ENCODE peak calls at places on chromosomes 13 and 19, in seven cellular contexts. K is substantia nigra; V is RWPE1; T is SK-N-SH; P is ovary; O is tibial artery; Q is effector memory CD4-positive, alpha-beta T cell. X is an unnamed sample.

GRCh38 chr19:35458821-35459391 is 10.8 kb downstream of the FFAR2 start:
- DNase-seq in K (no peak), V (no peak), T (no peak), P (no peak), O (no peak), Q (no peak), X (no peak)

GRCh38 chr19:6723108-6723618 is 2.7 kb upstream of the C3 start:
- DNase-seq in K (no peak), V (no peak), T (no peak), P (peak), O (peak), Q (no peak), X (no peak)

GRCh38 chr13:101915755-101916107 is 463.3 kb downstream of the ITGBL1 start:
- DNase-seq in K (no peak), V (no peak), T (no peak), P (no peak), O (no peak), Q (no peak), X (no peak)

GRCh38 chr19:42099336-42099925 is 23.5 kb downstream of the ZNF574 start:
- DNase-seq in K (no peak), V (no peak), T (no peak), P (no peak), O (no peak), Q (no peak), X (no peak)

GRCh38 chr13:20607015-20607414 is 40.1 kb downstream of the IFT88 start:
- DNase-seq in K (no peak), V (no peak), T (no peak), P (no peak), O (no peak), Q (no peak), X (no peak)

GRCh38 chr19:6125571-6125989 is 9.9 kb upstream of the ACSBG2 start:
- DNase-seq in K (peak), V (peak), T (peak), P (peak), O (peak), Q (peak), X (no peak)

GRCh38 chr13:35592457-35592856 is 116.0 kb upstream of the MAB21L1 start:
- DNase-seq in K (no peak), V (no peak), T (no peak), P (no peak), O (no peak), Q (no peak), X (no peak)

GRCh38 chr19:38949580-38950367 is 19.0 kb downstream of the MRPS12 start:
- DNase-seq in K (peak), V (no peak), T (peak), P (peak), O (peak), Q (peak), X (peak)

GRCh38 chr13:40152904-40153303 is 497.4 kb downstream of the COG6 start:
- DNase-seq in K (no peak), V (no peak), T (no peak), P (no peak), O (no peak), Q (no peak), X (no peak)

GRCh38 chr19:1438933-1439358 is 750 bp downstream of the RPS15 start:
- DNase-seq in K (no peak), V (no peak), T (peak), P (no peak), O (no peak), Q (no peak), X (no peak)
- H3K27ac ChIP-seq in K (peak), V (peak), T (peak), P (peak), O (peak), Q (peak), X (no peak)

GRCh38 chr13:85163063-85163462 is 636.2 kb downstream of the SLITRK6 start:
- DNase-seq in K (no peak), V (no peak), T (no peak), P (no peak), O (no peak), Q (no peak), X (no peak)
- H3K27ac ChIP-seq in K (no peak), V (no peak), T (no peak), P (no peak), O (no peak), Q (no peak), X (no peak)

DNA sequence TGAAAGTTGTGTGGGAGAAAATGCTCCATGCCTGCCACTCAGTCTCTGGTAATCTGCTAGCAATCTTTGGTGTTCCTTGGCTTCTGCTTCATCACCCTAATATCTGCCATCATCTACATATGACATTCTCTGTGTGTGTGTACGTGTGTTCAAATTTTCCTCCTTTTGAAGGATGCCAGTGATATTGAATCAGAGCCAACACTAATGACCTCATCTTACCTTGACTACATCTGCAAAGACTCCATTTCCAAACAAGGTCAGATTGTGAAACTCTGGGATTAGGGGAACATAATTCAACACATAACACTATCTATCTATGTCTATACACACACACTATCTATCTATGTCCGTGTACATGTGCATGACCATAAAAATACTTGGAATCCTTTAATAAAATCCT is 81.4 kb upstream of the IRS2 start:
- DNase-seq in K (no peak), V (no peak), T (no peak), P (no peak), O (no peak), Q (no peak), X (no peak)
- H3K27ac ChIP-seq in K (no peak), V (no peak), T (no peak), P (no peak), O (no peak), Q (no peak), X (no peak)

DNA sequence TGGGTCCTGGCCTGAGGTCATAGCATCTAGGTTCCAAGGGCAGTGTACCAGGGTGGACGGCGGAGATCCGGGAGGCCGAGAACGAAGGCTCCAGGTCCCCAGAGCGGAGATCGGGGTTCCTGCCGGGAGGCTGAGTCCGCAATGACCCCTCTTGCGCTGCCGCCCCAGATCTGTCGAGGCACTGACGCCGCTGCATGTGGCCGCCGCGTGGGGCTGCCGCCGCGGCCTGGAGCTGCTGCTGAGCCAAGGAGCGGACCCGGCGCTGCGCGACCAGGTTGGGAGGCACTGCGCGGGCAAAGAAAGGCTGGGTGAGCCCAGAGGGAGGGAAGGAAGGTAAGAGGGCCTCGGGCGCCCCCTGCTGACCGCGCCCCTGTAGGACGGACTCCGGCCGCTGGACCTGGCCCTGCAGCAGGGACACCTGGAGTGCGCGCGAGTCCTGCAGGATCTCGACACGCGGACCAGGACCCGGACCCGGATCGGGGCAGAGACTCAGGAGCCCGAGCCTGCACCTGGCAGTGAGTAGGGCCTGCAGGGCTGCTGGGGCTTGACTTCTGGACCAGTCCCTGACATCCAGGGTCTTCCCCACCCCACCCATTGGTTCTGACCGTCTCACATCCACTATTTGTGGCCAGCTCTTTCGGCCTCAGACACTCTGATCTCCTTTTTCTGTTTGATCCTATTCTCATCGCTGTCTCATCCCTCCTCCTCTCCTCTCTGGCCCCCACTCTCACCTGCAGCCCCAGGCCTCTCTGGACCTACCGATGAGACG is 971 bp downstream of the ANKLE1 start:
- DNase-seq in K (peak), V (peak), T (peak), P (peak), O (peak), Q (peak), X (peak)
- H3K27ac ChIP-seq in K (no peak), V (no peak), T (peak), P (no peak), O (no peak), Q (no peak), X (no peak)

GRCh38 chr13:31045621-31046081 is 113.2 kb downstream of the TEX26 start:
- DNase-seq in K (no peak), V (peak), T (no peak), P (peak), O (peak), Q (peak), X (no peak)

GRCh38 chr13:31044658-31045620 is 112.5 kb downstream of the TEX26 start:
- DNase-seq in K (no peak), V (no peak), T (no peak), P (no peak), O (no peak), Q (no peak), X (no peak)

GRCh38 chr13:31048521-31048920 is 113.2 kb downstream of the HSPH1 start:
- DNase-seq in K (no peak), V (no peak), T (no peak), P (no peak), O (no peak), Q (no peak), X (no peak)

GRCh38 chr13:31049083-31049482 is 112.6 kb downstream of the HSPH1 start:
- DNase-seq in K (no peak), V (no peak), T (no peak), P (no peak), O (no peak), Q (no peak), X (no peak)

GRCh38 chr13:31046711-31047279 is 114.3 kb downstream of the TEX26 start:
- DNase-seq in K (peak), V (no peak), T (peak), P (peak), O (no peak), Q (no peak), X (no peak)
- H3K27ac ChIP-seq in K (no peak), V (peak), T (peak), P (no peak), O (no peak), Q (no peak), X (no peak)

X was measured in caudate nucleus.